ENCODE peak calls at places on chromosomes 7 and 10, in six cellular contexts. D is A549, E is endothelial cell of umbilical vein, B is GM12878, Q is HepG2, F is K562. N is an unnamed sample.

GRCh38 chr10:121154310-121154709 is 303.1 kb downstream of the WDR11 start:
- DNase-seq in D (no peak), E (no peak), B (no peak), Q (no peak), F (no peak), N (no peak)

GRCh38 chr7:144011458-144012230 is 11.5 kb downstream of the OR6B1 start:
- DNase-seq in D (peak; percentile 2), E (no peak), B (no peak), Q (peak; percentile 51), F (no peak), N (no peak)

GRCh38 chr7:144452064-144452463 is 48.6 kb upstream of the NOBOX start:
- DNase-seq in D (no peak), E (no peak), B (no peak), Q (no peak), F (no peak), N (no peak)

GRCh38 chr7:136055266-136055665 is 78.1 kb upstream of the MTPN start:
- DNase-seq in D (no peak), E (no peak), B (no peak), Q (peak; percentile 12), F (peak; percentile 14), N (no peak)

GRCh38 chr7:40447345-40447744 is 312.5 kb downstream of the SUGCT start:
- DNase-seq in D (no peak), E (no peak), B (no peak), Q (no peak), F (no peak), N (peak; percentile 56)

GRCh38 chr7:135761751-135762488 is 13.3 kb upstream of the FAM180A start:
- DNase-seq in D (no peak), E (peak; percentile 30), B (no peak), Q (no peak), F (no peak), N (peak; percentile 76)

GRCh38 chr7:2800923-2801682 is 43.0 kb downstream of the GNA12 start:
- DNase-seq in D (no peak), E (no peak), B (no peak), Q (peak; percentile 34), F (no peak), N (no peak)

GRCh38 chr7:139422126-139422525 is 61.3 kb downstream of the KLRG2 start:
- DNase-seq in D (no peak), E (no peak), B (no peak), Q (no peak), F (peak; percentile 37), N (no peak)

GRCh38 chr10:89771684-89772083 is 70.3 kb downstream of the KIF20B start:
- DNase-seq in D (no peak), E (no peak), B (no peak), Q (no peak), F (no peak), N (no peak)

GRCh38 chr7:82481499-82482097 is 38.0 kb upstream of the CACNA2D1 start:
- DNase-seq in D (peak; percentile 29), E (peak; percentile 47), B (peak; percentile 0), Q (peak; percentile 2), F (peak; percentile 10), N (peak; percentile 28)

GRCh38 chr10:43929122-43929521 is 280.4 kb upstream of the ZNF32 start:
- DNase-seq in D (no peak), E (no peak), B (no peak), Q (no peak), F (no peak), N (no peak)

GRCh38 chr10:43930777-43931176 is 282.1 kb upstream of the ZNF32 start:
- DNase-seq in D (no peak), E (no peak), B (no peak), Q (no peak), F (no peak), N (no peak)

GRCh38 chr10:43928425-43928968 is 279.8 kb upstream of the ZNF32 start:
- DNase-seq in D (no peak), E (no peak), B (no peak), Q (no peak), F (no peak), N (no peak)

GRCh38 chr10:43930243-43930642 is 281.6 kb upstream of the ZNF32 start:
- DNase-seq in D (no peak), E (no peak), B (no peak), Q (no peak), F (no peak), N (no peak)

GRCh38 chr10:43931308-43931930 is 282.7 kb upstream of the ZNF32 start:
- DNase-seq in D (no peak), E (no peak), B (no peak), Q (no peak), F (no peak), N (no peak)
- TF ChIP-seq MAX in D (no peak), E (no peak), B (no peak), Q (no peak), F (no peak), N (no peak)

GRCh38 chr7:525740-526139 is 6.1 kb upstream of the PDGFA start:
- DNase-seq in D (no peak), E (no peak), B (no peak), Q (no peak), F (no peak), N (peak; percentile 41)
- TF ChIP-seq MYC in D (no peak), E (no peak), B (no peak), Q (no peak), F (no peak), N (no peak)

DNA sequence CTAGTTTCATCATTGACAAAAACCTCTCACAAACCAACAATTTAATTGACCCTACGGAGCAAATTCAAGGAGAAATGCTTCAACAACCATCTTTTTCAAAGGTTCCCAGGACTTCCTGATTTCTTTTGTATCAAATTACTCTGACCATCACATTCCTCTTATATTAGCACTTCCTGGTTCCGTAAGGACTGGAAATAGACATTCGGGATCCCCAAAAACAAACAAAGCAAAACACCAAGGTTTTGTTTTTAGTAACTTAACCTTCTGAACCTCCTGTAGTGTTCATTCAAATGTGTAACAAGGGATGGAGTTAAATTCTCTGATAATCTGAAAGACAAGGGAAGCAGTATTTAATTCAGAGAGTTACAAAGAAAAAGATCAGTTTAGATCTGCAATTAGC is 387.6 kb upstream of the NRP1 start:
- DNase-seq in D (no peak), E (peak; percentile 26), B (no peak), Q (no peak), F (no peak), N (no peak)
- TF ChIP-seq MAX in D (no peak), E (no peak), B (no peak), Q (no peak), F (no peak), N (no peak)

GRCh38 chr7:24819916-24820689 is 62.8 kb upstream of the GSDME start:
- DNase-seq in D (peak; percentile 81), E (peak; percentile 85), B (no peak), Q (peak; percentile 74), F (peak; percentile 86), N (peak; percentile 91)
- TF ChIP-seq MYC in D (no peak), E (no peak), B (no peak), Q (no peak), F (peak; percentile 49), N (no peak)

DNA sequence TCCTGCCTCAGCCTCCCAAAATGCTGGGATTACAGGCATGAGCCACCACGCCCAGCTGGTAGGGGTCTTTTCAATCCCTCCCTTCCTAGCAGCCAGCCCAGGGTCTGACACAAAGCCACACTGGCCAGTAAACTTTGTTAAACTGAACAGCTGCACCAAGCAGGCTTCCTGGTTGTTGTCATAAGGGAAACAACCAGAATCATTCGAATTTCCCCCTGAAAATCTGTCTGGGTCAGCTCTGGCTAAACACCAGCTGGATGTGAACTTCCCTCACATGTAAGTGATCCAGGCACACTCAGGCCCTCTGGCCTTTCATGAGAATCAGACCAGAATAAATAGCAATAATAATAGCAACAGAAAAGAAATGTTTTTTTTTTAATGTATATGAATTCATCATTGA is 7.4 kb downstream of the IMPDH1 start:
- DNase-seq in D (no peak), E (peak; percentile 43), B (no peak), Q (no peak), F (no peak), N (no peak)
- TF ChIP-seq MAX in D (no peak), E (no peak), B (no peak), Q (no peak), F (no peak), N (no peak)

DNA sequence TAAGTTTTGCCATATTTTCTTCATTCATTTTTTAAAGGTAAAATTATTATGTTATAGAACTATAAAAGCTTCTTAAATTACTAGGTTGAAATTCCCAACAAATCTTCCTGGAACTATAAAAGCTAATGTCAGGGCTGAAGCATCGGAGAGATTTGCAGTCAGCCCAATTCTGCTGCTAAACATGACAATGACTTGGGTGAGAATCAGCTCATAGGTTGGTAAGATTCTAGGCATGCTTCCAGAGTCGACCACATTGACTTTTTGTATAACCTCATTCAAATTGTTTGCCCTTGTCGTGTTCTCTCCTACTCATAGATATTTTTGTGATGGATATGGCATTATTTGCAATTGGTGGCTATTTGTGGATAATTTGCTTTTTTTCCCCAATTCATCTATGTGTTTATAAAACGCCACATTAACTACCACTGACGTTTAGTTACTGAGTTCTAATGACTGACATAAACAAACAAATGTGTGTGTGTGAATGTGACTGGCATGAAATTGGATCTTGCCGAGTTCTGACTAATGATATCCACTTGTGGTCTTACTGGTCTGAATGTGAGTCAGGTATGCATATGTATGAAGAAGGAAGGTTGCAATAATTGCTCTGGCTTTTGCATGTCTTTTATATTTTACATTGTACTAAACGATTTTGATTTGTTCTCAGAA is 579.8 kb downstream of the PARD3 start:
- DNase-seq in D (no peak), E (no peak), B (no peak), Q (no peak), F (no peak), N (no peak)
- TF ChIP-seq MYC in D (no peak), E (no peak), B (no peak), Q (no peak), F (no peak), N (no peak)

GRCh38 chr7:20786779-20787651 is at the start of gene SP8:
- DNase-seq in D (peak; percentile 48), E (peak; percentile 51), B (no peak), Q (peak; percentile 31), F (peak; percentile 91), N (peak; percentile 68)
- TF ChIP-seq MAX in D (no peak), E (no peak), B (no peak), Q (no peak), F (peak; percentile 31), N (peak; percentile 3)

N was measured in NB4.